ENCODE peak calls at places on chromosomes 6 and 20, in six cellular contexts. One of them, this sample, is unnamed.

GRCh38 chr6:87731818-87732661 is 30.0 kb upstream of the AKIRIN2 start:
- DNase-seq in ascending aorta: peak
- DNase-seq in uterus: peak
- DNase-seq in mammary epithelial cell: peak
- DNase-seq in H9: no peak
- DNase-seq in effector memory CD4-positive, alpha-beta T cell: peak
- DNase-seq in this sample: peak

GRCh38 chr6:113998811-113999210 is 27.9 kb upstream of the HDAC2 start:
- DNase-seq in ascending aorta: no peak
- DNase-seq in uterus: no peak
- DNase-seq in mammary epithelial cell: no peak
- DNase-seq in H9: no peak
- DNase-seq in effector memory CD4-positive, alpha-beta T cell: no peak
- DNase-seq in this sample: no peak

GRCh38 chr6:10230533-10230932 is 184.3 kb downstream of the TFAP2A start:
- DNase-seq in ascending aorta: no peak
- DNase-seq in uterus: no peak
- DNase-seq in mammary epithelial cell: no peak
- DNase-seq in H9: no peak
- DNase-seq in effector memory CD4-positive, alpha-beta T cell: no peak
- DNase-seq in this sample: no peak

GRCh38 chr6:160043784-160044183 is 74.9 kb downstream of the IGF2R start:
- DNase-seq in ascending aorta: no peak
- DNase-seq in uterus: no peak
- DNase-seq in mammary epithelial cell: no peak
- DNase-seq in H9: no peak
- DNase-seq in effector memory CD4-positive, alpha-beta T cell: no peak
- DNase-seq in this sample: no peak

GRCh38 chr20:16472045-16472872 is 101.0 kb downstream of the KIF16B start:
- DNase-seq in ascending aorta: no peak
- DNase-seq in uterus: no peak
- DNase-seq in mammary epithelial cell: peak
- DNase-seq in H9: no peak
- DNase-seq in effector memory CD4-positive, alpha-beta T cell: no peak
- DNase-seq in this sample: no peak

GRCh38 chr6:41536884-41537347 is 9.3 kb upstream of the FOXP4 start:
- DNase-seq in ascending aorta: no peak
- DNase-seq in uterus: no peak
- DNase-seq in mammary epithelial cell: peak
- DNase-seq in H9: no peak
- DNase-seq in effector memory CD4-positive, alpha-beta T cell: no peak
- DNase-seq in this sample: no peak

GRCh38 chr6:111657146-111657545 is 51.5 kb upstream of the TRAF3IP2 start:
- DNase-seq in ascending aorta: no peak
- DNase-seq in uterus: no peak
- DNase-seq in mammary epithelial cell: peak
- DNase-seq in H9: no peak
- DNase-seq in effector memory CD4-positive, alpha-beta T cell: no peak
- DNase-seq in this sample: no peak

GRCh38 chr6:111614833-111615582 is 9.3 kb upstream of the TRAF3IP2 start:
- DNase-seq in ascending aorta: no peak
- DNase-seq in uterus: peak
- DNase-seq in mammary epithelial cell: no peak
- DNase-seq in H9: peak
- DNase-seq in effector memory CD4-positive, alpha-beta T cell: no peak
- DNase-seq in this sample: no peak

GRCh38 chr20:46970937-46971630 is 76.4 kb downstream of the EYA2 start:
- DNase-seq in ascending aorta: no peak
- DNase-seq in uterus: no peak
- DNase-seq in mammary epithelial cell: peak
- DNase-seq in H9: peak
- DNase-seq in effector memory CD4-positive, alpha-beta T cell: no peak
- DNase-seq in this sample: no peak

GRCh38 chr20:8568068-8568467 is 436.0 kb downstream of the PLCB1 start:
- DNase-seq in ascending aorta: no peak
- DNase-seq in uterus: no peak
- DNase-seq in mammary epithelial cell: no peak
- DNase-seq in H9: no peak
- DNase-seq in effector memory CD4-positive, alpha-beta T cell: no peak
- DNase-seq in this sample: no peak

GRCh38 chr6:147522597-147522996 is 14.1 kb downstream of the SAMD5 start:
- DNase-seq in ascending aorta: no peak
- DNase-seq in uterus: no peak
- DNase-seq in mammary epithelial cell: peak
- DNase-seq in H9: no peak
- DNase-seq in effector memory CD4-positive, alpha-beta T cell: no peak
- DNase-seq in this sample: no peak

GRCh38 chr6:47134476-47135189 is 92.5 kb upstream of the ADGRF1 start:
- DNase-seq in ascending aorta: no peak
- DNase-seq in uterus: no peak
- DNase-seq in mammary epithelial cell: peak
- DNase-seq in H9: no peak
- DNase-seq in effector memory CD4-positive, alpha-beta T cell: no peak
- DNase-seq in this sample: no peak

GRCh38 chr6:91653954-91654843 is 1067.3 kb upstream of the MAP3K7 start:
- DNase-seq in ascending aorta: no peak
- DNase-seq in uterus: no peak
- DNase-seq in mammary epithelial cell: no peak
- DNase-seq in H9: peak
- DNase-seq in effector memory CD4-positive, alpha-beta T cell: no peak
- DNase-seq in this sample: no peak

GRCh38 chr6:77403424-77403823 is 59.9 kb downstream of the HTR1B start:
- DNase-seq in ascending aorta: peak
- DNase-seq in uterus: no peak
- DNase-seq in mammary epithelial cell: peak
- DNase-seq in H9: no peak
- DNase-seq in effector memory CD4-positive, alpha-beta T cell: no peak
- DNase-seq in this sample: no peak

GRCh38 chr6:99130897-99131873 is 183.4 kb upstream of the FBXL4 start:
- DNase-seq in ascending aorta: no peak
- DNase-seq in uterus: no peak
- DNase-seq in mammary epithelial cell: no peak
- DNase-seq in H9: no peak
- DNase-seq in effector memory CD4-positive, alpha-beta T cell: no peak
- DNase-seq in this sample: no peak

GRCh38 chr6:110348956-110349565 is 9.1 kb downstream of the METTL24 start:
- DNase-seq in ascending aorta: no peak
- DNase-seq in uterus: no peak
- DNase-seq in mammary epithelial cell: no peak
- DNase-seq in H9: no peak
- DNase-seq in effector memory CD4-positive, alpha-beta T cell: no peak
- DNase-seq in this sample: no peak

GRCh38 chr6:85594197-85594930 is 706 bp upstream of the SNX14 start:
- DNase-seq in ascending aorta: no peak
- DNase-seq in uterus: no peak
- DNase-seq in mammary epithelial cell: peak
- DNase-seq in H9: no peak
- DNase-seq in effector memory CD4-positive, alpha-beta T cell: peak
- DNase-seq in this sample: no peak

GRCh38 chr20:3621111-3621510 is 42.1 kb downstream of the GFRA4 start:
- DNase-seq in ascending aorta: no peak
- DNase-seq in uterus: no peak
- DNase-seq in mammary epithelial cell: no peak
- DNase-seq in H9: peak
- DNase-seq in effector memory CD4-positive, alpha-beta T cell: no peak
- DNase-seq in this sample: no peak

GRCh38 chr6:29723666-29724588 is 693 bp downstream of the HLA-F start:
- DNase-seq in ascending aorta: peak
- DNase-seq in uterus: peak
- DNase-seq in mammary epithelial cell: no peak
- DNase-seq in H9: peak
- DNase-seq in effector memory CD4-positive, alpha-beta T cell: peak
- DNase-seq in this sample: no peak

GRCh38 chr6:43715056-43715788 is 27.6 kb upstream of the MRPS18A start:
- DNase-seq in ascending aorta: no peak
- DNase-seq in uterus: no peak
- DNase-seq in mammary epithelial cell: no peak
- DNase-seq in H9: no peak
- DNase-seq in effector memory CD4-positive, alpha-beta T cell: no peak
- DNase-seq in this sample: no peak

GRCh38 chr6:121897337-121897760 is 461.9 kb downstream of the GJA1 start:
- DNase-seq in ascending aorta: no peak
- DNase-seq in uterus: no peak
- DNase-seq in mammary epithelial cell: peak
- DNase-seq in H9: no peak
- DNase-seq in effector memory CD4-positive, alpha-beta T cell: no peak
- DNase-seq in this sample: no peak

GRCh38 chr6:13671742-13672141 is 39.9 kb downstream of the RANBP9 start:
- DNase-seq in ascending aorta: no peak
- DNase-seq in uterus: no peak
- DNase-seq in mammary epithelial cell: no peak
- DNase-seq in H9: no peak
- DNase-seq in effector memory CD4-positive, alpha-beta T cell: no peak
- DNase-seq in this sample: no peak

GRCh38 chr6:89400912-89401399 is 11.1 kb downstream of the RRAGD start:
- DNase-seq in ascending aorta: no peak
- DNase-seq in uterus: no peak
- DNase-seq in mammary epithelial cell: no peak
- DNase-seq in H9: no peak
- DNase-seq in effector memory CD4-positive, alpha-beta T cell: no peak
- DNase-seq in this sample: no peak

GRCh38 chr6:31729979-31730630 is 1.0 kb upstream of the DDAH2 start:
- DNase-seq in ascending aorta: peak
- DNase-seq in uterus: peak
- DNase-seq in mammary epithelial cell: peak
- DNase-seq in H9: peak
- DNase-seq in effector memory CD4-positive, alpha-beta T cell: peak
- DNase-seq in this sample: peak

GRCh38 chr20:44765647-44766367 is 20.1 kb downstream of the KCNK15 start:
- DNase-seq in ascending aorta: no peak
- DNase-seq in uterus: no peak
- DNase-seq in mammary epithelial cell: peak
- DNase-seq in H9: no peak
- DNase-seq in effector memory CD4-positive, alpha-beta T cell: no peak
- DNase-seq in this sample: no peak

GRCh38 chr20:52242237-52243230 is 51.0 kb upstream of the ZFP64 start:
- DNase-seq in ascending aorta: no peak
- DNase-seq in uterus: no peak
- DNase-seq in mammary epithelial cell: no peak
- DNase-seq in H9: no peak
- DNase-seq in effector memory CD4-positive, alpha-beta T cell: no peak
- DNase-seq in this sample: no peak

GRCh38 chr20:33103561-33103960 is 24.1 kb downstream of the BPIFB4 start:
- DNase-seq in ascending aorta: no peak
- DNase-seq in uterus: no peak
- DNase-seq in mammary epithelial cell: no peak
- DNase-seq in H9: no peak
- DNase-seq in effector memory CD4-positive, alpha-beta T cell: no peak
- DNase-seq in this sample: no peak

GRCh38 chr6:82408952-82409421 is 45.4 kb downstream of the TPBG start:
- DNase-seq in ascending aorta: no peak
- DNase-seq in uterus: no peak
- DNase-seq in mammary epithelial cell: peak
- DNase-seq in H9: no peak
- DNase-seq in effector memory CD4-positive, alpha-beta T cell: no peak
- DNase-seq in this sample: no peak

GRCh38 chr6:139655783-139656705 is 281.6 kb upstream of the CITED2 start:
- DNase-seq in ascending aorta: no peak
- DNase-seq in uterus: no peak
- DNase-seq in mammary epithelial cell: no peak
- DNase-seq in H9: no peak
- DNase-seq in effector memory CD4-positive, alpha-beta T cell: no peak
- DNase-seq in this sample: no peak

DNA sequence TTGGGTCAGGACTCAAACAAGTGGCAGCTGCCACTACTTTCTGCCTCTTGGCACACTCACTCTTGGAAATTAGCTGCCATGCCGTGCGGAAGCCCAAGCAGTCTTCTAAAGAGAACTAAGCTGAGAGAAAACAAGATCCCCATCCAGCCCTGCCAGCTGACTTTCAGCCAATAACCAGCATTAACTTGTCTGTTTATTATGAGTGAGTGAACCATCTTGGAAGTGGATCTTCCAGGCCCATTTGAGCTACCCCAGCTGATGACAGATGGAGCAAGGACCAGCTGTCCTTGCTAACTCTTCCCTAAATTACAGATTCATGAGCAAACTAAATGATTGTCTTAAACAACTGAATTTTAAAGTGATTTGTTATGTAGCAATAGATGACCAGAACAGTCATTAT is 73.9 kb upstream of the RBM24 start:
- DNase-seq in ascending aorta: no peak
- DNase-seq in uterus: no peak
- DNase-seq in mammary epithelial cell: no peak
- DNase-seq in H9: no peak
- DNase-seq in effector memory CD4-positive, alpha-beta T cell: no peak
- DNase-seq in this sample: no peak
- H3K27ac ChIP-seq in ascending aorta: no peak
- H3K27ac ChIP-seq in uterus: no peak
- H3K27ac ChIP-seq in mammary epithelial cell: no peak
- H3K27ac ChIP-seq in H9: no peak
- H3K27ac ChIP-seq in effector memory CD4-positive, alpha-beta T cell: no peak
- H3K27ac ChIP-seq in this sample: no peak

GRCh38 chr20:34627458-34627857 is 49.4 kb downstream of the PIGU start:
- DNase-seq in ascending aorta: no peak
- DNase-seq in uterus: no peak
- DNase-seq in mammary epithelial cell: no peak
- DNase-seq in H9: no peak
- DNase-seq in effector memory CD4-positive, alpha-beta T cell: no peak
- DNase-seq in this sample: no peak
- H3K27ac ChIP-seq in ascending aorta: no peak
- H3K27ac ChIP-seq in uterus: peak
- H3K27ac ChIP-seq in mammary epithelial cell: no peak
- H3K27ac ChIP-seq in H9: no peak
- H3K27ac ChIP-seq in effector memory CD4-positive, alpha-beta T cell: no peak
- H3K27ac ChIP-seq in this sample: no peak

DNA sequence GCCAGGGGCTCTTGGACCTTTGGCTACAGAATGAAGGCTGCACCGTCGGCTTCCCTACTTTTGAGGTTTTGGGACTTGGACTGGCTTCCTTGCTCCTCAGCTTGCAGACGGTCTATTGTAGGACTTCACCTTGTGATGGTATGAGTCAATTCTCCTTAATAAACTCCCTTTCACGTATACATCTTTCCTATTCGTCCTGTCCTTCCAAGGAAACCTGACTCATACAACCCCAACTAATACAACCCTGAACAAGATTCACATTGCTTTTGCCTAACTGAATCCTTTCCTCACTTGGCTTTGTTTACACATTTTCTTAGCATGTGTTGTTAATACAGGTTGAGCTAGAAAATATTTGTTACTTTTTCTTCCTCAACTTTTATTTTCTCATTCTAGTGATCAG is 21.9 kb downstream of the TBXT start:
- DNase-seq in ascending aorta: no peak
- DNase-seq in uterus: no peak
- DNase-seq in mammary epithelial cell: peak
- DNase-seq in H9: no peak
- DNase-seq in effector memory CD4-positive, alpha-beta T cell: no peak
- DNase-seq in this sample: no peak
- H3K27ac ChIP-seq in ascending aorta: no peak
- H3K27ac ChIP-seq in uterus: no peak
- H3K27ac ChIP-seq in mammary epithelial cell: no peak
- H3K27ac ChIP-seq in H9: no peak
- H3K27ac ChIP-seq in effector memory CD4-positive, alpha-beta T cell: no peak
- H3K27ac ChIP-seq in this sample: no peak

DNA sequence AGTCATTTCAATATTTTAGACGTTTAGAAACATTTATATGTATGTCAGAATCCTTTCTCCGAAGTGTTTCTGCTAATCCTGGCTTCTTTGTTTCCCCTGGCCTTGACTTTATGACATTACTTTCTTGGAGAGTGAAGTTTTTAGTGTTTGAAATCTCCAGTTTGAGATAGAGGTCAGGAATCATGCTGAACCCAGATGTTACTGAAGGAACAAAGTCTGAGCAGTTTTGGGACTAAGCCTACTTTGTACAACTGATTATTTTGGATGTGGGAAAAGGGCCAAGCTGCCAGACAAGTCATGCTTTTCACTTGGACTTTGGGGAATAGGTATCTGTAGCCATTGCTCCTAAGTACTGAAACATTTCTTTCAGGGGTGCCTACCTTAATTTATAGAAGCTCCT is 2.3 kb downstream of the RNF144B start:
- DNase-seq in ascending aorta: no peak
- DNase-seq in uterus: no peak
- DNase-seq in mammary epithelial cell: peak
- DNase-seq in H9: no peak
- DNase-seq in effector memory CD4-positive, alpha-beta T cell: no peak
- DNase-seq in this sample: no peak
- H3K27ac ChIP-seq in ascending aorta: peak
- H3K27ac ChIP-seq in uterus: peak
- H3K27ac ChIP-seq in mammary epithelial cell: peak
- H3K27ac ChIP-seq in H9: no peak
- H3K27ac ChIP-seq in effector memory CD4-positive, alpha-beta T cell: no peak
- H3K27ac ChIP-seq in this sample: no peak

This sample was measured in substantia nigra.